ENCODE peak calls at places on chromosomes 5 and 9, in five cellular contexts. W is uterus, O is GM20000, Q is fibroblast of lung, Z is breast epithelium. Y is an unnamed sample.

GRCh38 chr9:96014078-96014477 is 138.6 kb downstream of the ERCC6L2 start:
- DNase-seq in Z (no peak), W (no peak), Q (no peak), O (no peak), Y (no peak)

GRCh38 chr5:38922199-38922598 is 76.4 kb downstream of the OSMR start:
- DNase-seq in O (peak; percentile 63), Q (peak; percentile 40), W (no peak), Z (no peak), Y (no peak)

GRCh38 chr5:65854931-65855330 is 71.4 kb upstream of the ERBIN start:
- DNase-seq in O (no peak), W (no peak), Z (no peak), Q (peak; percentile 40), Y (no peak)

GRCh38 chr5:72788851-72789505 is 27.5 kb upstream of the TNPO1 start:
- DNase-seq in Q (peak; percentile 11), Z (no peak), W (no peak), O (no peak), Y (no peak)

GRCh38 chr5:136018814-136019777 is 9.7 kb upstream of the TGFBI start:
- DNase-seq in Z (no peak), W (peak; percentile 62), Q (peak; percentile 97), O (no peak), Y (no peak)

GRCh38 chr5:120258123-120258522 is 206.0 kb upstream of the PRR16 start:
- DNase-seq in W (no peak), Q (no peak), O (no peak), Z (no peak), Y (no peak)

GRCh38 chr5:554284-554988 is 30.2 kb upstream of the SLC9A3 start:
- DNase-seq in O (no peak), Z (peak; percentile 45), Q (no peak), W (no peak), Y (no peak)

GRCh38 chr9:93125331-93125894 is 8.6 kb downstream of the NINJ1 start:
- DNase-seq in Q (no peak), Z (peak; percentile 7), W (peak; percentile 13), O (no peak), Y (peak; percentile 20)

GRCh38 chr9:101359679-101360078 is 25.1 kb downstream of the BAAT start:
- DNase-seq in W (no peak), Z (no peak), O (no peak), Q (no peak), Y (no peak)

GRCh38 chr9:130770679-130771442 is 64.2 kb upstream of the ABL1 start:
- DNase-seq in W (no peak), Q (peak; percentile 59), Z (no peak), O (peak; percentile 55), Y (no peak)

GRCh38 chr5:1555011-1555807 is 31.4 kb upstream of the LPCAT1 start:
- DNase-seq in Q (peak; percentile 73), W (peak; percentile 9), Z (peak; percentile 78), O (no peak), Y (no peak)

GRCh38 chr5:93674138-93674537 is 67.3 kb downstream of the POU5F2 start:
- DNase-seq in Q (no peak), W (no peak), O (no peak), Z (no peak), Y (no peak)

GRCh38 chr9:134186471-134187109 is 22.2 kb upstream of the RNU6ATAC start:
- DNase-seq in Q (no peak), W (no peak), O (no peak), Z (no peak), Y (peak; percentile 21)

GRCh38 chr9:121690316-121690715 is 38.9 kb downstream of the DAB2IP start:
- DNase-seq in W (no peak), Z (no peak), Q (no peak), O (no peak), Y (no peak)

GRCh38 chr9:1049641-1050040 is 516 bp upstream of the DMRT2 start:
- DNase-seq in W (no peak), Z (no peak), O (no peak), Q (no peak), Y (no peak)

GRCh38 chr9:134908524-134909364 is 9.0 kb downstream of the FCN1 start:
- DNase-seq in Q (no peak), Z (no peak), W (no peak), O (no peak), Y (no peak)

GRCh38 chr5:95163079-95163478 is 121.8 kb downstream of the MCTP1 start:
- DNase-seq in W (no peak), Z (no peak), Q (no peak), O (no peak), Y (no peak)

GRCh38 chr5:115267617-115268016 is 4.9 kb upstream of the PGGT1B start:
- DNase-seq in W (no peak), Z (no peak), Q (peak; percentile 62), O (no peak), Y (no peak)

GRCh38 chr5:122581629-122582028 is 193.3 kb upstream of the SNX2 start:
- DNase-seq in O (no peak), Q (no peak), W (no peak), Z (no peak), Y (no peak)

GRCh38 chr5:40017151-40017550 is 592.4 kb upstream of the DAB2 start:
- DNase-seq in O (no peak), Z (no peak), W (no peak), Q (no peak), Y (no peak)

GRCh38 chr9:109507421-109507838 is 9.3 kb upstream of the PTPN3 start:
- DNase-seq in Z (no peak), O (no peak), W (no peak), Q (peak; percentile 67), Y (no peak)

GRCh38 chr9:34929506-34930102 is 28.5 kb upstream of the PHF24 start:
- DNase-seq in Q (peak; percentile 14), W (no peak), Z (no peak), O (peak; percentile 53), Y (no peak)

GRCh38 chr5:42894057-42894456 is 82.4 kb upstream of the SELENOP start:
- DNase-seq in O (no peak), Z (no peak), Q (no peak), W (no peak), Y (no peak)

GRCh38 chr5:72417333-72418062 is 89.7 kb downstream of the ZNF366 start:
- DNase-seq in O (no peak), Z (no peak), W (no peak), Q (no peak), Y (no peak)

GRCh38 chr5:115375922-115376321 is 79.5 kb upstream of the CCDC112 start:
- DNase-seq in W (no peak), Q (no peak), Z (no peak), O (no peak), Y (no peak)

GRCh38 chr9:38443181-38443580 is 18.9 kb upstream of the IGFBPL1 start:
- DNase-seq in W (no peak), Z (no peak), O (no peak), Q (peak; percentile 31), Y (no peak)

GRCh38 chr5:134525687-134526482 is 415 bp downstream of the JADE2 start:
- DNase-seq in Q (peak; percentile 86), Z (peak; percentile 70), W (peak; percentile 79), O (peak; percentile 76), Y (peak; percentile 30)

GRCh38 chr5:112109331-112109993 is 309.6 kb downstream of the EPB41L4A start:
- DNase-seq in Z (no peak), Q (peak; percentile 81), O (no peak), W (peak; percentile 45), Y (no peak)

GRCh38 chr9:78791779-78792178 is 494.9 kb downstream of the PSAT1 start:
- DNase-seq in Q (no peak), Z (no peak), W (no peak), O (no peak), Y (no peak)

GRCh38 chr9:37968228-37968672 is 64.3 kb upstream of the SLC25A51 start:
- DNase-seq in Z (no peak), Q (peak; percentile 79), W (no peak), O (no peak), Y (no peak)

GRCh38 chr9:15485836-15486678 is 24.7 kb downstream of the PSIP1 start:
- DNase-seq in O (no peak), Z (no peak), Q (no peak), W (no peak), Y (no peak)
- TF ChIP-seq CTCF in O (no peak), Z (no peak), Q (peak; percentile 34), W (peak; percentile 29), Y (no peak)

GRCh38 chr9:77764894-77765780 is 117.0 kb upstream of the GNA14 start:
- DNase-seq in W (no peak), Z (no peak), Q (peak; percentile 65), O (no peak), Y (no peak)
- TF ChIP-seq CTCF in W (peak; percentile 42), Z (no peak), Q (peak; percentile 65), O (no peak), Y (no peak)

GRCh38 chr5:172723508-172723907 is 47.5 kb downstream of the DUSP1 start:
- DNase-seq in Z (no peak), Q (no peak), O (no peak), W (no peak), Y (no peak)

GRCh38 chr5:172720655-172721054 is 50.3 kb downstream of the DUSP1 start:
- DNase-seq in W (no peak), Q (no peak), O (no peak), Z (no peak), Y (no peak)

GRCh38 chr5:172724203-172724602 is 46.8 kb downstream of the DUSP1 start:
- DNase-seq in O (no peak), Q (no peak), W (no peak), Z (no peak), Y (no peak)

GRCh38 chr5:172721455-172722308 is 49.3 kb downstream of the DUSP1 start:
- DNase-seq in Z (no peak), Q (peak; percentile 19), O (no peak), W (no peak), Y (no peak)

DNA sequence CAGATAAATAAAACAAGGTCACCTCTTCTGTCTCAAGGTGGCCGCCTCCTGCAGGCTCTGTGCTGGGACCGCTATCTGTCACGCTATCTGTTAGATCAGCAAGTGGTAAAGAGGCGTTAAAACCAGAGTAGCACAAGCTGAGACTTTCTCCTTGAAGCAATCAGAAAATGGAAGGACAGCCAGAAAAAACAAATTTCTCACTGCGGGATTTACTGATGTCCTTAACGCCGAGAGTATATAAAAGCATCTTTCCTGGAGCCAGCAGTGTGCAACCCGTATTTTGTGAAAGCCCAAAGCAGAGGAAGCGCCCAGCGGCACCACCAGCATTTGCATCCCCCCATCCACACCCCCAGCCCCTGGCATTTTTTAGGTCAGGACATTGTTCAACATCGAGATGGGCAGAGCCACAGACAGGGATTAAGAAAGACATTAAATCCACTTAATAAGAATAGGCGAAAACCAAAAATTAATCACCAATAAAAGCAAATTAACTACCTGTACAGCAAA is 48.6 kb downstream of the DUSP1 start:
- DNase-seq in Z (no peak), O (no peak), Q (no peak), W (no peak), Y (no peak)
- TF ChIP-seq CTCF in Z (no peak), O (no peak), Q (no peak), W (no peak), Y (no peak)

DNA sequence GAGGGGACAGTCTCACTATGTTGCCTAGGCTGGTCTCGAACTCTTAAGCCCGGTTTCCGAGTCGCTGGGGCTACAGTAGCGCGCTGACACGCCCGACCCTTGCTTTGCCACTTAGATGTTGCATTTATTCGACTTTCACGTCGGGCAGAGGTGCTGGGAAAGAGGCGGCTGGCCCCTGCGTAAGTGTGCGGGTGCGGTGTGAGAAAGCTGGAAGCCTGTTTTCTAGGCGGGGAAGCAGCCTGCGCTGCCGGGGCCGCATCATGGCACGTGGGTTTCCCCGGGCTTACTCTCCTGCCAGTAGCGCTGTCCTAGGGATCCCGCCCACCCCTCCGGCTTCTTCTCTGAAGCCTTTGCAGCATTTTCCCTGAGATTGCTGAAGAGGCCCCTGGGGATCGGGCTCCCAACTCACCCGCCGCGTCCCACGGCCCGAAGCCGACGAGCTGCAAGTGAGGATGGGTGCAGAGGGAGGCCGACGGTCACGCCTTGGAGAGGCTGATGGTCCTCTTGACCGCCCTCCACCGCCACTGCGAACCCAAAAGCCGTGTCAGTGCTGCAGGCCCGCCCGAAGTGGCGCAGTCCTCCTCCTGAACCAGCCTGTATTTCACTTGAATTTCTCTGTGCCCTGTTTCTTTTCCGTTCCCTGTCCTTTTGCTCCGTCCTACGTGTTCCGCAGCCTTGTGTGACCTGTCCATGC is 5.8 kb upstream of the TRIM41 start:
- DNase-seq in O (peak; percentile 46), Z (no peak), Q (peak; percentile 58), W (peak; percentile 50), Y (no peak)
- TF ChIP-seq CTCF in O (no peak), Z (no peak), Q (peak; percentile 6), W (no peak), Y (no peak)